ENCODE peak calls at places on chromosome 6, in seven cellular contexts. A, M, G, H, F, D and Y are unnamed samples.

GRCh38 chr6:71486466-71486865 is 197.9 kb downstream of the OGFRL1 start:
- DNase-seq in A (no peak), M (no peak), G (no peak), H (no peak), F (no peak), D (no peak), Y (no peak)

GRCh38 chr6:168648730-168649129 is 207.7 kb downstream of the SMOC2 start:
- DNase-seq in A (no peak), M (no peak), G (no peak), H (no peak), F (no peak), D (no peak), Y (no peak)

GRCh38 chr6:28710466-28711191 is 184.9 kb downstream of the GPX5 start:
- DNase-seq in A (no peak), M (no peak), G (no peak), H (no peak), F (peak), D (no peak), Y (no peak)

GRCh38 chr6:80143312-80143960 is 37.0 kb downstream of the BCKDHB start:
- DNase-seq in A (peak), M (peak), G (no peak), H (peak), F (peak), D (no peak), Y (peak)

GRCh38 chr6:90256698-90257485 is 39.8 kb downstream of the BACH2 start:
- DNase-seq in A (no peak), M (no peak), G (no peak), H (no peak), F (no peak), D (no peak), Y (no peak)

GRCh38 chr6:160137989-160138835 is 16.6 kb downstream of the SLC22A1 start:
- DNase-seq in A (peak), M (peak), G (peak), H (no peak), F (peak), D (peak), Y (peak)

GRCh38 chr6:29603930-29604329 is 19.0 kb downstream of the OR2H2 start:
- DNase-seq in A (no peak), M (no peak), G (no peak), H (no peak), F (no peak), D (no peak), Y (no peak)

GRCh38 chr6:32118782-32119628 is 9.0 kb downstream of the ATF6B start:
- DNase-seq in A (peak), M (peak), G (peak), H (peak), F (peak), D (peak), Y (peak)

GRCh38 chr6:152598858-152599537 is 38.2 kb downstream of the SYNE1 start:
- DNase-seq in A (no peak), M (no peak), G (no peak), H (no peak), F (no peak), D (no peak), Y (no peak)

GRCh38 chr6:150767585-150768164 is 97.8 kb upstream of the MTHFD1L start:
- DNase-seq in A (no peak), M (no peak), G (no peak), H (no peak), F (no peak), D (no peak), Y (no peak)

GRCh38 chr6:34656378-34657036 is 40.1 kb downstream of the ILRUN start:
- DNase-seq in A (no peak), M (no peak), G (peak), H (no peak), F (peak), D (no peak), Y (no peak)

GRCh38 chr6:40912158-40912946 is 126.7 kb downstream of the UNC5CL start:
- DNase-seq in A (peak), M (no peak), G (no peak), H (peak), F (peak), D (peak), Y (peak)

GRCh38 chr6:166087848-166088247 is 79.8 kb downstream of the TBXT start:
- DNase-seq in A (no peak), M (no peak), G (no peak), H (no peak), F (no peak), D (no peak), Y (no peak)

GRCh38 chr6:34872332-34872731 is 15.5 kb downstream of the TAF11 start:
- DNase-seq in A (no peak), M (no peak), G (no peak), H (no peak), F (no peak), D (no peak), Y (no peak)

GRCh38 chr6:135519343-135519742 is 21.8 kb upstream of the AHI1 start:
- DNase-seq in A (no peak), M (no peak), G (no peak), H (no peak), F (no peak), D (no peak), Y (no peak)

GRCh38 chr6:81808834-81809598 is 56.5 kb upstream of the TENT5A start:
- DNase-seq in A (no peak), M (no peak), G (no peak), H (no peak), F (no peak), D (peak), Y (no peak)

GRCh38 chr6:63565727-63566625 is 6.3 kb upstream of the LOC128125822 start:
- DNase-seq in A (no peak), M (no peak), G (no peak), H (no peak), F (no peak), D (no peak), Y (no peak)

GRCh38 chr6:39835856-39836442 is 43.8 kb downstream of the DAAM2 start:
- DNase-seq in A (no peak), M (no peak), G (no peak), H (no peak), F (no peak), D (no peak), Y (no peak)

GRCh38 chr6:31965700-31966099 is 6.2 kb downstream of the DXO start:
- DNase-seq in A (no peak), M (no peak), G (no peak), H (no peak), F (no peak), D (no peak), Y (no peak)

GRCh38 chr6:84457276-84457675 is 229.8 kb upstream of the CEP162 start:
- DNase-seq in A (no peak), M (no peak), G (no peak), H (no peak), F (no peak), D (no peak), Y (no peak)

GRCh38 chr6:30074331-30075093 is 1.1 kb downstream of the RNF39 start:
- DNase-seq in A (no peak), M (no peak), G (no peak), H (peak), F (no peak), D (no peak), Y (no peak)